ENCODE peak calls at places on chromosomes 7 and 10, in ten cellular contexts. I, V, R, O, Q, S, D, G, X and T are unnamed samples.

GRCh38 chr7:157678503-157678902 is 341.7 kb downstream of the DNAJB6 start:
- DNase-seq in X (no peak), D (no peak), V (no peak), I (peak), R (no peak), O (no peak), Q (no peak), G (peak), S (no peak), T (no peak)

GRCh38 chr10:79437111-79437814 is 8.2 kb downstream of the ZCCHC24 start:
- DNase-seq in S (no peak), D (no peak), R (peak), V (no peak), I (no peak), G (no peak), Q (no peak), O (no peak), X (no peak), T (no peak)

GRCh38 chr7:12062062-12062461 is 149.0 kb upstream of the TMEM106B start:
- DNase-seq in S (no peak), V (no peak), X (no peak), O (no peak), R (no peak), Q (no peak), G (no peak), D (no peak), I (peak), T (no peak)

GRCh38 chr10:117555863-117556262 is 13.3 kb downstream of the EMX2 start:
- DNase-seq in V (no peak), G (no peak), I (no peak), Q (no peak), R (no peak), O (no peak), X (no peak), S (no peak), D (no peak), T (no peak)

GRCh38 chr7:64180989-64181388 is 26.0 kb upstream of the ZNF735 start:
- DNase-seq in I (peak), S (no peak), X (no peak), O (no peak), D (no peak), Q (no peak), G (no peak), R (no peak), V (no peak), T (no peak)

GRCh38 chr10:90779573-90779972 is 78.3 kb downstream of the HTR7 start:
- DNase-seq in Q (no peak), D (no peak), R (no peak), O (no peak), X (no peak), S (no peak), V (no peak), I (peak), G (no peak), T (no peak)

GRCh38 chr10:130169136-130169888 is 33.1 kb downstream of the GLRX3 start:
- DNase-seq in S (no peak), D (no peak), O (no peak), G (no peak), V (peak), X (no peak), I (peak), Q (no peak), R (no peak), T (no peak)

GRCh38 chr10:70887804-70888800 is at the start of gene PCBD1:
- DNase-seq in G (peak), I (peak), D (peak), O (peak), R (peak), X (peak), Q (peak), S (peak), V (peak), T (peak)

GRCh38 chr7:159105845-159106614 is 38.6 kb downstream of the VIPR2 start:
- DNase-seq in Q (no peak), O (no peak), R (peak), S (no peak), X (no peak), G (no peak), I (peak), V (no peak), D (no peak), T (no peak)

GRCh38 chr10:79336739-79337138 is 10.5 kb upstream of the PPIF start:
- DNase-seq in O (no peak), S (peak), D (no peak), R (peak), X (no peak), G (no peak), Q (no peak), V (peak), I (peak), T (no peak)

GRCh38 chr10:15200626-15201025 is 32.1 kb upstream of the NMT2 start:
- DNase-seq in S (no peak), O (no peak), Q (no peak), R (no peak), D (no peak), G (no peak), I (peak), V (no peak), X (no peak), T (no peak)

GRCh38 chr7:114949227-114949626 is 27.3 kb downstream of the MDFIC start:
- DNase-seq in R (no peak), V (no peak), I (peak), O (no peak), Q (no peak), X (no peak), G (no peak), S (no peak), D (no peak), T (no peak)

GRCh38 chr10:110211455-110211843 is 4.0 kb downstream of the MXI1 start:
- DNase-seq in G (no peak), Q (no peak), S (no peak), R (no peak), I (no peak), D (no peak), V (no peak), O (no peak), X (no peak), T (no peak)

GRCh38 chr10:71521504-71522290 is 125.0 kb downstream of the CDH23 start:
- DNase-seq in X (no peak), D (no peak), R (no peak), G (no peak), I (no peak), Q (no peak), O (no peak), V (no peak), S (no peak), T (no peak)

GRCh38 chr10:128530301-128530700 is 404.1 kb upstream of the MKI67 start:
- DNase-seq in O (no peak), G (no peak), V (no peak), Q (no peak), R (no peak), I (peak), D (no peak), S (peak), X (no peak), T (no peak)

GRCh38 chr10:44051584-44052385 is 333.1 kb downstream of the CXCL12 start:
- DNase-seq in R (no peak), O (no peak), V (no peak), D (no peak), X (no peak), Q (no peak), S (no peak), G (no peak), I (peak), T (no peak)

GRCh38 chr10:6299234-6299633 is 96.5 kb downstream of the PFKFB3 start:
- DNase-seq in D (no peak), G (no peak), I (no peak), X (peak), R (no peak), S (no peak), O (no peak), Q (no peak), V (no peak), T (no peak)